ENCODE peak calls at places on chromosomes 4 and X, in six cellular contexts. G, C, U, D, O and M are unnamed samples.

GRCh38 chr4:166422475-166422874 is 549.4 kb downstream of the TLL1 start:
- DNase-seq in G (no peak), C (no peak), U (no peak), D (no peak), O (no peak), M (no peak)

GRCh38 chrX:66408507-66408906 is 230.4 kb downstream of the EDA2R start:
- DNase-seq in G (no peak), C (no peak), U (no peak), D (peak; percentile 15), O (no peak), M (no peak)

GRCh38 chrX:21975827-21976226 is 35.3 kb downstream of the SMS start:
- DNase-seq in G (peak; percentile 8), C (no peak), U (peak; percentile 16), D (no peak), O (no peak), M (no peak)

GRCh38 chrX:68433155-68433980 is at the start of gene OPHN1:
- DNase-seq in G (no peak), C (peak; percentile 10), U (peak; percentile 89), D (no peak), O (no peak), M (peak; percentile 55)

GRCh38 chr4:10803944-10804343 is 119.4 kb upstream of the CLNK start:
- DNase-seq in G (no peak), C (no peak), U (no peak), D (no peak), O (no peak), M (no peak)

GRCh38 chr4:31246856-31247255 is 526.7 kb downstream of the PCDH7 start:
- DNase-seq in G (no peak), C (no peak), U (no peak), D (no peak), O (no peak), M (no peak)

GRCh38 chr4:129839687-129840086 is 743.7 kb downstream of the C4orf33 start:
- DNase-seq in G (no peak), C (no peak), U (no peak), D (no peak), O (no peak), M (no peak)

GRCh38 chr4:4502694-4503311 is 39.0 kb downstream of the STX18 start:
- DNase-seq in G (no peak), C (no peak), U (peak; percentile 15), D (peak; percentile 1), O (peak; percentile 11), M (no peak)

GRCh38 chrX:118974908-118975671 is 672 bp downstream of the LONRF3 start:
- DNase-seq in G (peak; percentile 26), C (peak; percentile 40), U (peak; percentile 67), D (peak; percentile 61), O (peak; percentile 52), M (peak; percentile 3)

GRCh38 chr4:158193171-158193749 is 17.0 kb upstream of the TMEM144 start:
- DNase-seq in G (peak; percentile 2), C (no peak), U (peak; percentile 36), D (no peak), O (no peak), M (no peak)

GRCh38 chr4:6250235-6250983 is 19.2 kb upstream of the WFS1 start:
- DNase-seq in G (peak; percentile 77), C (peak; percentile 40), U (peak; percentile 86), D (peak; percentile 55), O (no peak), M (peak; percentile 55)

GRCh38 chrX:102840871-102841705 is 96.0 kb upstream of the RAB40AL start:
- DNase-seq in G (no peak), C (no peak), U (peak; percentile 48), D (no peak), O (no peak), M (no peak)

GRCh38 chr4:157509286-157509685 is 288.8 kb downstream of the GRIA2 start:
- DNase-seq in G (no peak), C (no peak), U (no peak), D (no peak), O (no peak), M (no peak)

GRCh38 chrX:151754042-151754419 is 19.5 kb downstream of the CNGA2 start:
- DNase-seq in G (peak; percentile 78), C (peak; percentile 76), U (peak; percentile 66), D (no peak), O (no peak), M (peak; percentile 75)

GRCh38 chr4:7110546-7110945 is 42.7 kb upstream of the GRPEL1 start:
- DNase-seq in G (no peak), C (no peak), U (no peak), D (no peak), O (no peak), M (no peak)

GRCh38 chr4:126548890-126549289 is 1083.9 kb upstream of the INTU start:
- DNase-seq in G (no peak), C (no peak), U (no peak), D (no peak), O (no peak), M (no peak)

GRCh38 chr4:141768954-141769353 is 132.6 kb downstream of the IL15 start:
- DNase-seq in G (no peak), C (no peak), U (no peak), D (no peak), O (no peak), M (no peak)

GRCh38 chrX:39958850-39959249 is 138.9 kb downstream of the BCOR start:
- DNase-seq in G (no peak), C (no peak), U (no peak), D (no peak), O (no peak), M (no peak)

GRCh38 chr4:150007512-150007911 is 70.7 kb upstream of the DCLK2 start:
- DNase-seq in G (no peak), C (no peak), U (peak; percentile 89), D (no peak), O (no peak), M (no peak)

GRCh38 chrX:131626681-131627296 is 82.9 kb downstream of the OR13H1 start:
- DNase-seq in G (no peak), C (no peak), U (peak; percentile 14), D (no peak), O (no peak), M (no peak)

GRCh38 chr4:152045781-152046571 is 285.2 kb upstream of the GATB start:
- DNase-seq in G (no peak), C (no peak), U (peak; percentile 98), D (no peak), O (peak; percentile 4), M (peak; percentile 29)

GRCh38 chrX:10233173-10233572 is 76.4 kb downstream of the CLCN4 start:
- DNase-seq in G (no peak), C (no peak), U (no peak), D (no peak), O (no peak), M (no peak)

GRCh38 chrX:65241059-65241721 is 264.9 kb upstream of the ZC4H2 start:
- DNase-seq in G (no peak), C (no peak), U (no peak), D (no peak), O (no peak), M (no peak)

GRCh38 chr4:123856689-123857545 is 460.3 kb downstream of the SPRY1 start:
- DNase-seq in G (no peak), C (no peak), U (peak; percentile 86), D (no peak), O (no peak), M (no peak)

GRCh38 chr4:10015140-10015753 is 6.0 kb downstream of the SLC2A9 start:
- DNase-seq in G (peak; percentile 77), C (peak; percentile 35), U (peak; percentile 76), D (no peak), O (peak; percentile 28), M (peak; percentile 45)

GRCh38 chrX:112968351-112969133 is 127.9 kb upstream of the AMOT start:
- DNase-seq in G (no peak), C (no peak), U (no peak), D (no peak), O (no peak), M (no peak)

GRCh38 chr4:4499438-4500123 is 42.3 kb downstream of the STX18 start:
- DNase-seq in G (no peak), C (no peak), U (no peak), D (no peak), O (no peak), M (no peak)

GRCh38 chr4:42627887-42628646 is 28.8 kb downstream of the ATP8A1 start:
- DNase-seq in G (peak; percentile 77), C (no peak), U (peak; percentile 19), D (peak; percentile 85), O (peak; percentile 59), M (no peak)

GRCh38 chrX:145825896-145826295 is 8.3 kb downstream of the SLITRK2 start:
- DNase-seq in G (peak; percentile 36), C (no peak), U (no peak), D (no peak), O (no peak), M (no peak)

GRCh38 chr4:147054241-147054902 is 108.7 kb upstream of the TTC29 start:
- DNase-seq in G (no peak), C (no peak), U (no peak), D (no peak), O (no peak), M (no peak)

GRCh38 chr4:3464911-3465697 is 2.0 kb downstream of the DOK7 start:
- DNase-seq in G (no peak), C (no peak), U (no peak), D (no peak), O (no peak), M (no peak)